ENCODE peak calls at places on chromosomes 1 and 21, in five cellular contexts. V, Y, Q, N and G are unnamed samples.

GRCh38 chr1:228733576-228733975 is 1.7 kb upstream of the RHOU start:
- DNase-seq in N (no peak), V (no peak), Q (no peak), Y (no peak), G (no peak)

GRCh38 chr1:54327386-54328116 is 78.6 kb downstream of the SSBP3 start:
- DNase-seq in Q (no peak), Y (no peak), V (no peak), N (no peak), G (no peak)

GRCh38 chr1:28354121-28354520 is 15.4 kb upstream of the PHACTR4 start:
- DNase-seq in N (no peak), Q (no peak), V (no peak), Y (no peak), G (peak)

GRCh38 chr1:109365642-109366204 is 32.0 kb downstream of the SORT1 start:
- DNase-seq in Y (no peak), N (no peak), Q (no peak), V (no peak), G (no peak)

GRCh38 chr1:218939095-218939494 is 234.6 kb upstream of the LYPLAL1 start:
- DNase-seq in N (no peak), Y (no peak), V (no peak), Q (no peak), G (no peak)

GRCh38 chr1:151143986-151144385 is 2.4 kb downstream of the SEMA6C start:
- DNase-seq in Y (no peak), N (no peak), V (no peak), Q (no peak), G (no peak)

GRCh38 chr1:208132287-208132882 is 111.8 kb downstream of the PLXNA2 start:
- DNase-seq in V (no peak), Q (no peak), N (no peak), Y (peak), G (peak)

GRCh38 chr1:9426291-9426711 is 113.0 kb upstream of the SLC25A33 start:
- DNase-seq in Q (no peak), Y (peak), N (no peak), V (no peak), G (no peak)

GRCh38 chr1:40799351-40799867 is 15.8 kb downstream of the KCNQ4 start:
- DNase-seq in Q (peak), N (no peak), Y (no peak), V (no peak), G (no peak)

GRCh38 chr1:36134031-36134430 is 9.0 kb upstream of the COL8A2 start:
- DNase-seq in Y (no peak), N (no peak), V (no peak), Q (no peak), G (no peak)

GRCh38 chr1:37449936-37450335 is 24.4 kb upstream of the ZC3H12A start:
- DNase-seq in Q (no peak), Y (peak), N (no peak), V (no peak), G (no peak)

GRCh38 chr21:44533891-44534627 is 5.9 kb downstream of the KRTAP10-1 start:
- DNase-seq in N (no peak), Q (no peak), V (no peak), Y (no peak), G (no peak)

GRCh38 chr21:34722684-34723300 is 54.0 kb downstream of the CLIC6 start:
- DNase-seq in N (no peak), Y (no peak), Q (no peak), V (no peak), G (no peak)

GRCh38 chr1:152486400-152487006 is 24.1 kb upstream of the LCE5A start:
- DNase-seq in V (no peak), Q (no peak), Y (no peak), N (no peak), G (no peak)

DNA sequence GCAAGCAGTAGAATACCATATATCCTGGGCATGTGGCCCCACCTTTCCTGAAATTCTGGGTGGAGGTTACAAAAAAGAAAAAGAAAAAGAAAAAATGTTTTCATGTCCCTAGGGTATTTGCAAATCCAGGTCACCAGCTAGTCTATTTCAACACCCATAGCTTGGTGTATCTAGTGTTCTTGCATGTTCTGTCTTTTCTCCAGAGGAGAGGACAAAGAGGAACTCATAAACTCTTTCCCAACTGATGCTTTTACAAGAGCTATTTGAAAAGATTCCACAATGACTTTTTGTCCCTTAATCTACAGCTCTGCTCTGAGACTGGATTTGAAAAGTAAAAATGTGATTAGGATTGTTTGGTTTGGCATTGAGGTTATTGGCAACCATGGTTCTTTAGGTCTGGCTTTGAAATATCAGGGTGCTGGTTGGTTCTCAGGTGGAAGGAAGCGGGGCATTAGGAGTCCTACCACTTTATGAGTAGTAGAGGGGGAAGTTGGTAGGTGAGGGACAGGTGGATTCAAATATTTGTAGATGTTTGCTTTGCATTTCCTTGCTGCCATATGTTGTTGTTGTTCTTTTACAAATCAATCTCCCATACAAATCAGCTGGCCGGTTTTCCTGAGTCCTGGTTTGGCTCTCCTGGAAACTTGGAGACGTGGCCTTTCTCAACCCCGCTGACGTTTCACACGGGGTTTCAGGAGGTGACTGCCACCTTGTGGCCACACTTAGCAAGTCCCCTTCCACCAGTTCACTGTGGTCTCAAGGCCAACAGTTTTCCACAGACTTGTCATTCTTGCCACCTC is 126.7 kb upstream of the KIAA0040 start:
- DNase-seq in Y (peak), V (peak), N (peak), Q (peak), G (no peak)
- H3K27ac ChIP-seq in Y (no peak), V (no peak), N (no peak), Q (no peak), G (no peak)

DNA sequence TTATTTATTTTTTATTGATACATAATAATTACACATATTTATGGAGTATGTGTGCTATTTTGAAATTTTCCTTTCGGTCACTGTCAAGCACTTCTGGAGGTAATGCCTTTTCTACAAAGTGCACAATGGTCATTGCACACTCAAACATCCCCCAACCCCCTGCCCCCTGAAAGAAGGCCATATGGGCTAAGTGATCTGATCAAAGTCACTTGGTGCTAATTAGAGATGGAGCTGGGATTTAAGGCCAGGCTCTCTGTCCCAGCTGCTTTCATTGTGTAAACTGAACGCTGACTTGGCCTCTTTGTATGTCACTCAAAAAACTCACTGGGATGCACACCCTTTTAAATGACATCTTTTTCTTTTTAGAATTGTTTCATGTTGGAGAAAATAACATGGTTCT is 149.1 kb downstream of the ST6GALNAC5 start:
- DNase-seq in Q (no peak), V (no peak), Y (no peak), N (no peak), G (no peak)
- H3K27ac ChIP-seq in Q (no peak), V (no peak), Y (no peak), N (no peak), G (no peak)

GRCh38 chr1:65526049-65526556 is 105.6 kb downstream of the LEPR start:
- DNase-seq in Q (no peak), Y (no peak), N (no peak), V (no peak), G (no peak)
- H3K27ac ChIP-seq in Q (no peak), Y (no peak), N (no peak), V (no peak), G (no peak)

GRCh38 chr1:60572378-60572777 is 498.8 kb upstream of the C1orf87 start:
- DNase-seq in Y (no peak), V (no peak), Q (no peak), N (no peak), G (no peak)
- H3K27ac ChIP-seq in Y (no peak), V (no peak), Q (no peak), N (no peak), G (no peak)

GRCh38 chr1:226723640-226724532 is 15.2 kb downstream of the ITPKB start:
- DNase-seq in V (no peak), Y (no peak), N (no peak), Q (no peak), G (no peak)

GRCh38 chr1:226722901-226723639 is 16.0 kb downstream of the ITPKB start:
- DNase-seq in Y (no peak), V (no peak), Q (no peak), N (no peak), G (no peak)

GRCh38 chr1:226719596-226720386 is 19.3 kb downstream of the ITPKB start:
- DNase-seq in Q (no peak), N (no peak), V (no peak), Y (no peak), G (no peak)

GRCh38 chr1:226725870-226726212 is 13.2 kb downstream of the ITPKB start:
- DNase-seq in Y (no peak), Q (no peak), V (no peak), N (no peak), G (no peak)

GRCh38 chr1:226722240-226722900 is 16.7 kb downstream of the ITPKB start:
- DNase-seq in V (no peak), N (no peak), Q (peak), Y (no peak), G (no peak)
- H3K27ac ChIP-seq in V (peak), N (no peak), Q (peak), Y (peak), G (no peak)

DNA sequence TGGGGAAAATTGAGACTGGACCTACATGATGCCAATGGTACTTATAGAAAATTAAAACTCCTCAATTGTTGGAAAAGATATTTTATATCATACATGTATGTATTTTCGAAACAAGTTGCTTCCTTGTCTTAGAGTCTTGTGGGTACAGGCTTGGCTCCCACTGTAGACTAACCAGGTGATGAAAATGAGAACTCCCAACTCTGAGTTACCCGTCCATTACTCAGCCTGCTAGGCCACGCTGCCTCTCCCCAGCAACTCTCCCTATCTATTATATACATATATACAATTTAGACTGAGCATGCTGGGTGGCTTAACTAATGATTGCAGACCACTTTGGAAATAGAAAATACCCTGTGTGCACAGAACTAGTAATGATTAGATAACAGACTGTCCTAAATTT is 628.7 kb downstream of the LMO4 start:
- DNase-seq in Y (no peak), V (no peak), N (no peak), Q (no peak), G (no peak)
- H3K27ac ChIP-seq in Y (no peak), V (no peak), N (no peak), Q (no peak), G (no peak)

DNA sequence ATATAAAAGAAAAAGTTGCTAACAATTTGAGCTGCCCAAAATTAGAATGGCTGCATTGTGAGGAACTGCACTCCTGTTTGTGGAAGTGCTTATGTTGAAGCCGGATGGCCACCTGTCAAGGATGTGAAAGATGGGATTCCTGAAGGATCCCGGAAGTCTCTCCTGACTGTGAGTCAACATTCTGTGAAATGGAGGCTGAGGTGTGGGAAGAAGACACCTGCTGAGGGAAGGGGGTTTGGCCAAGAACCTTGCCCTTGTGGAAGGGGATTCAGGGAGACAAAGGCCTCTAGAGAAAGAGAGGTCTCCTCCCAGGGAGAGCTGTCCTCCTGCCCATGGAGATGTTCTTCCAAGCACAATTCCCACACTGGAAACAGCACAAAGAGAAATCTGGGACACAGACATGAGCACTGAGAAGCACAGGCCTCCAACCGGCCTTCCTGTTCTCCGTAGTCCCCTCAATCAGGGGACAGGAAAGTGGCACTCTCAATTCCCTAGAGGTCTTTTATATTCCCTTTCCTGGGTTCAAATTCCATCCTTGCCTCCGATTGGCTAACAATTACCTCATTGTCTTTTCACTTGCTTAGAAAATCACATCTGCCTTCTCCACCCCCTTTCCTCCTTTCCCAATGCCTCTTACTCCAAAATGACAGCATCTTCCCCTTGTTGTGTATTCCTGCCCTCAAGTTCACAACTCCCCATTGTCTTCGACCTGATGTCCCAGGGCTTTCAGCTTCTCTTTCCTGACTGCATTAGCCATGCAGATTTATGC is 70.6 kb downstream of the CD2 start:
- DNase-seq in Q (no peak), V (no peak), N (no peak), Y (no peak), G (no peak)
- H3K27ac ChIP-seq in Q (no peak), V (no peak), N (no peak), Y (no peak), G (no peak)

DNA sequence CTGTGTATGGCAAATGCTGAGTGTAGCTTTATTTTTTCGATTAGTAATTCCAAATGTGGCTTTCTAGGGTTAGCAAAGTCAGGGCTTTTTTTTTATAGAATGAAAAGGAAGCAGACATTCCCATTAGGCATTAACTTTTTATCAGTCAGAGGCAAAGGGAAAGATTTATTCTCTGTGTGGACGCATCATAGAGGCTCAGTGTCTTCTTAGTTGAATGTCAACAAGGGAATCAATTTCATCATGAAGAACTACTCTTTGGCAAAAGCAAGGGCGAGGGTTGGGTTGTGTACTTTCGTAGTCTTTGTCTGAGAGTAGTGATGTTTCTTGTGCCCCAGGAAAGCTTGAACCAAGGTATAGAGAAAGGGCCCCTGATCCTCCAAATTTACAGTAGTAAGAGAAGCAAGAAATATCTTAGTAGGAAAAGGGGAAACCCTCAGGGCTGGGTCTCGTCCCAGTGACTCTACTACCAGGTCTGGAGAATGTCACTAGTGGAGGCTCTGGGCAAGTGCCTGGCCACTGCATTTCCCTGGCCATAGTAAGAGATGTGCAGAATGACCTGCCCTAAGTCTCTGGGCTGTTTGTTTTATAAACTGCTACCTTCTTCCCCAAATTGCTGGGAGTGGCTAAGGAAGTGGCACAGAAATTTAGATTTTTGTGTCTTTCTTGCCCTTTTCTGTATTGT is 30.0 kb upstream of the MACF1 start:
- DNase-seq in N (no peak), Q (no peak), Y (no peak), V (no peak), G (no peak)
- H3K27ac ChIP-seq in N (no peak), Q (peak), Y (no peak), V (peak), G (no peak)